ENCODE peak calls at places on chromosomes 16 and 17, in eight cellular contexts. Q, U, Z, V, L, X, O and A are unnamed samples.

GRCh38 chr17:17739388-17740066 is 58.3 kb downstream of the RAI1 start:
- ATAC-seq in U (peak), Q (no peak), O (peak), Z (no peak), V (no peak), L (no peak), X (peak), A (peak)

GRCh38 chr16:52786105-52786504 is 239.2 kb upstream of the TOX3 start:
- ATAC-seq in O (no peak), U (no peak), L (no peak), X (no peak), Q (no peak), Z (no peak), V (no peak), A (no peak)

GRCh38 chr16:53761967-53762726 is 58.2 kb downstream of the FTO start:
- ATAC-seq in Z (no peak), X (peak), Q (no peak), U (no peak), O (no peak), L (no peak), V (no peak), A (no peak)

GRCh38 chr17:41906465-41907184 is 12.1 kb downstream of the ACLY start:
- ATAC-seq in U (peak), O (peak), X (no peak), Q (no peak), Z (no peak), L (no peak), V (no peak), A (no peak)

GRCh38 chr16:49800876-49801275 is 55.0 kb downstream of the ZNF423 start:
- ATAC-seq in X (no peak), L (no peak), O (peak), Q (no peak), V (peak), Z (no peak), U (no peak), A (peak)

GRCh38 chr17:69575346-69575761 is 160.9 kb downstream of the MAP2K6 start:
- ATAC-seq in X (no peak), U (peak), Q (no peak), L (no peak), Z (no peak), V (peak), O (no peak), A (no peak)

GRCh38 chr17:62017912-62018311 is 47.2 kb downstream of the MED13 start:
- ATAC-seq in O (no peak), U (no peak), V (no peak), L (no peak), Z (no peak), Q (no peak), X (no peak), A (no peak)

GRCh38 chr16:78576941-78577340 is 477.5 kb downstream of the WWOX start:
- ATAC-seq in Z (no peak), X (no peak), O (no peak), Q (no peak), L (no peak), U (no peak), V (no peak), A (no peak)

GRCh38 chr16:22217890-22218730 is 12.0 kb downstream of the EEF2K start:
- ATAC-seq in Q (peak), X (peak), Z (peak), O (no peak), L (peak), U (peak), V (peak), A (peak)

GRCh38 chr17:50890675-50891516 is 24.7 kb upstream of the TOB1 start:
- ATAC-seq in O (no peak), L (no peak), X (peak), Z (no peak), V (no peak), U (no peak), Q (no peak), A (no peak)

GRCh38 chr17:79685121-79685520 is 45.6 kb upstream of the ENPP7 start:
- ATAC-seq in X (no peak), Z (no peak), L (no peak), U (no peak), V (no peak), Q (no peak), O (peak), A (no peak)

GRCh38 chr17:2158011-2158410 is 103.1 kb downstream of the HIC1 start:
- ATAC-seq in Q (no peak), O (peak), V (no peak), L (no peak), Z (no peak), U (peak), X (no peak), A (no peak)

GRCh38 chr17:3679186-3680126 is 10.8 kb downstream of the EMC6 start:
- ATAC-seq in V (no peak), X (peak), L (no peak), Q (no peak), Z (no peak), O (no peak), U (no peak), A (no peak)

GRCh38 chr17:30809867-30810266 is 14.6 kb downstream of the CRLF3 start:
- ATAC-seq in Z (no peak), V (no peak), Q (no peak), X (no peak), O (no peak), U (no peak), L (no peak), A (no peak)

GRCh38 chr17:65047939-65048338 is 8.6 kb downstream of the GNA13 start:
- ATAC-seq in U (peak), L (no peak), X (peak), O (peak), Z (no peak), Q (no peak), V (peak), A (no peak)

GRCh38 chr16:81582655-81583441 is 138.2 kb downstream of the CMIP start:
- ATAC-seq in X (no peak), L (no peak), Q (no peak), O (peak), V (no peak), U (peak), Z (no peak), A (no peak)

GRCh38 chr16:56357291-56357764 is 68.0 kb downstream of the AMFR start:
- ATAC-seq in L (no peak), O (peak), U (peak), Q (peak), V (no peak), Z (peak), X (peak), A (peak)

GRCh38 chr17:37650419-37651003 is 7.3 kb upstream of the DDX52 start:
- ATAC-seq in X (peak), Q (no peak), U (peak), Z (no peak), V (no peak), O (no peak), L (no peak), A (no peak)